ENCODE peak calls at places on chromosomes 16 and 17, in five cellular contexts. T, M, Y, I and J are unnamed samples.

GRCh38 chr17:29732613-29733012 is 109.9 kb upstream of the CORO6 start:
- DNase-seq in T (no peak), M (no peak), Y (no peak), I (no peak), J (no peak)

GRCh38 chr16:1812732-1813163 is 13.9 kb downstream of the HAGH start:
- DNase-seq in T (peak), M (peak), Y (peak), I (no peak), J (peak)

GRCh38 chr16:10090816-10091215 is 91.4 kb downstream of the GRIN2A start:
- DNase-seq in T (no peak), M (no peak), Y (no peak), I (no peak), J (peak)

GRCh38 chr17:63140255-63140654 is 174.2 kb downstream of the TANC2 start:
- DNase-seq in T (peak), M (no peak), Y (no peak), I (no peak), J (peak)

GRCh38 chr17:69268442-69269068 is 39.9 kb upstream of the ABCA10 start:
- DNase-seq in T (no peak), M (no peak), Y (no peak), I (no peak), J (no peak)

GRCh38 chr17:35337364-35337763 is 36.1 kb downstream of the SLFN11 start:
- DNase-seq in T (no peak), M (no peak), Y (no peak), I (no peak), J (no peak)

GRCh38 chr17:77741109-77741508 is 217.4 kb upstream of the TNRC6C start:
- DNase-seq in T (no peak), M (no peak), Y (no peak), I (no peak), J (no peak)

GRCh38 chr16:87325480-87325879 is 8.3 kb upstream of the C16orf95 start:
- DNase-seq in T (no peak), M (no peak), Y (peak), I (no peak), J (no peak)

GRCh38 chr17:61381537-61381936 is 18.1 kb upstream of the TBX2 start:
- DNase-seq in T (no peak), M (no peak), Y (no peak), I (peak), J (no peak)

GRCh38 chr16:87436225-87437172 is 44.4 kb downstream of the MAP1LC3B start:
- DNase-seq in T (peak), M (no peak), Y (no peak), I (peak), J (peak)

GRCh38 chr16:22386976-22387375 is 12.6 kb upstream of the CDR2 start:
- DNase-seq in T (no peak), M (no peak), Y (no peak), I (no peak), J (peak)

GRCh38 chr16:89572478-89573205 is 2.9 kb upstream of the CPNE7 start:
- DNase-seq in T (no peak), M (no peak), Y (no peak), I (no peak), J (no peak)

GRCh38 chr16:24257965-24258364 is 1.8 kb downstream of the CACNG3 start:
- DNase-seq in T (no peak), M (no peak), Y (no peak), I (no peak), J (no peak)

GRCh38 chr17:75811174-75811573 is 26.6 kb downstream of the UNK start:
- DNase-seq in T (no peak), M (no peak), Y (peak), I (peak), J (no peak)

GRCh38 chr17:75370288-75370687 is 35.2 kb downstream of the GRB2 start:
- DNase-seq in T (peak), M (peak), Y (no peak), I (no peak), J (no peak)

GRCh38 chr17:20127660-20128413 is 118.7 kb downstream of the SPECC1 start:
- DNase-seq in T (no peak), M (no peak), Y (no peak), I (no peak), J (no peak)

GRCh38 chr16:28491080-28491969 is 549 bp downstream of the CLN3 start:
- DNase-seq in T (peak), M (peak), Y (peak), I (no peak), J (peak)

GRCh38 chr17:35588196-35588920 is 1.2 kb downstream of the AP2B1 start:
- DNase-seq in T (no peak), M (no peak), Y (no peak), I (no peak), J (peak)

GRCh38 chr17:44071772-44072171 is 1.2 kb downstream of the G6PC3 start:
- DNase-seq in T (no peak), M (no peak), Y (peak), I (no peak), J (peak)

GRCh38 chr17:34626141-34626681 is 46.8 kb downstream of the TMEM132E start:
- DNase-seq in T (no peak), M (no peak), Y (peak), I (no peak), J (no peak)

GRCh38 chr16:9647981-9648701 is 534.1 kb downstream of the GRIN2A start:
- DNase-seq in T (peak), M (no peak), Y (no peak), I (no peak), J (peak)

GRCh38 chr17:7844292-7845154 is 10.3 kb upstream of the TMEM88 start:
- DNase-seq in T (peak), M (peak), Y (peak), I (peak), J (peak)

GRCh38 chr16:22977294-22977697 is 163.3 kb downstream of the HS3ST2 start:
- DNase-seq in T (no peak), M (no peak), Y (no peak), I (no peak), J (peak)

GRCh38 chr16:56640076-56640475 is 1.6 kb downstream of the MT1A start:
- DNase-seq in T (no peak), M (no peak), Y (no peak), I (no peak), J (no peak)

GRCh38 chr17:29384901-29385300 is 5.3 kb upstream of the TAOK1 start:
- DNase-seq in T (no peak), M (no peak), Y (no peak), I (no peak), J (no peak)

GRCh38 chr17:60077226-60077625 is 1.5 kb downstream of the HEATR6 start:
- DNase-seq in T (no peak), M (no peak), Y (no peak), I (no peak), J (no peak)

GRCh38 chr17:4934173-4934979 is 2.3 kb downstream of the GP1BA start:
- DNase-seq in T (no peak), M (peak), Y (no peak), I (no peak), J (peak)

GRCh38 chr17:50184057-50184456 is 17.4 kb downstream of the COL1A1 start:
- DNase-seq in T (no peak), M (no peak), Y (no peak), I (no peak), J (peak)

GRCh38 chr16:53456625-53457024 is 22.4 kb downstream of the RBL2 start:
- DNase-seq in T (no peak), M (no peak), Y (no peak), I (no peak), J (no peak)

GRCh38 chr16:65121870-65122723 is at the start of gene CDH11:
- DNase-seq in T (peak), M (peak), Y (peak), I (peak), J (peak)

GRCh38 chr16:54118846-54119245 is 167.7 kb downstream of the IRX3 start:
- DNase-seq in T (no peak), M (no peak), Y (no peak), I (no peak), J (peak)

GRCh38 chr16:3665508-3665907 is 11.0 kb downstream of the DNASE1 start:
- DNase-seq in T (no peak), M (no peak), Y (no peak), I (peak), J (no peak)

GRCh38 chr17:29884995-29885394 is 45.0 kb downstream of the SSH2 start:
- DNase-seq in T (no peak), M (no peak), Y (no peak), I (no peak), J (no peak)

GRCh38 chr16:1048442-1049112 is 24.0 kb upstream of the SSTR5 start:
- DNase-seq in T (no peak), M (peak), Y (no peak), I (no peak), J (peak)

GRCh38 chr16:672851-673250 is 2.6 kb upstream of the RHBDL1 start:
- DNase-seq in T (no peak), M (no peak), Y (no peak), I (no peak), J (no peak)

GRCh38 chr17:73820686-73821448 is 176.6 kb upstream of the SDK2 start:
- DNase-seq in T (no peak), M (no peak), Y (no peak), I (no peak), J (no peak)

GRCh38 chr16:79966226-79966625 is 365.7 kb upstream of the MAF start:
- DNase-seq in T (no peak), M (no peak), Y (no peak), I (no peak), J (no peak)

GRCh38 chr16:75794426-75794825 is 68.1 kb upstream of the CPHXL start:
- DNase-seq in T (no peak), M (no peak), Y (no peak), I (no peak), J (no peak)

DNA sequence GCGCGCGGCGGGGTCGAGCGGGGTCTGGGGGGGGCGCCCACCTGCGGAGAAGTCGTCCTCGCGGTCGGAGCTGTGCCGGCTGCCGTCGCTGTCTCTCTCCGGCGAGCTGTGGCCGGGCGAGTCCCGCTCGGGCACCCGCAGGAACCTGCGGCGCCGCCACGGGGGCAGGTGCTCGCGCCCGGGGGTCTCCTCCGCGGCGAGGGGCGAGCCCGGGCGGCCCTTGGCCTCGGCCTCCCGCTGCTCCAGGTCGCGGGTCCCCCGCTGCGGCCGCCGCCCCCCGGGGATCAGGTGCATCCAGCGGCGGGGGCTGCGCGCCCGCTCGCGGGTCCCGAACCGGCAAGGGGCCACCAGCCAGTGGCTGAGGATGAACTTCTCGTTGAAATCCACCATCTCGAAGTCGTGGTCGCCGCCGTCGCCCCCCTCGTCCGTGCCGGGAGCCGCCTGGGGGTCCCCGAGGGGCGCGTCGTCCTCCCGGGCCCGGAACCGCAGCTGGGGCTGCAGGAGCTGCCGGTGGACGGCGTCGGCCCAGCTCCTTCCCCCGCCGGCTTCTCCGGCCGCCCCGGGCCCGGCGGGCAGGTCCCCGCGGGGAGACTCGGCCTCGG is 41.4 kb upstream of the BHLHA9 start:
- DNase-seq in T (no peak), M (peak), Y (peak), I (peak), J (no peak)
- H3K4me3 ChIP-seq in T (no peak), M (peak), Y (peak), I (no peak), J (no peak)

GRCh38 chr17:38711792-38712571 is 6.9 kb downstream of the MLLT6 start:
- DNase-seq in T (no peak), M (no peak), Y (no peak), I (no peak), J (no peak)
- H3K4me3 ChIP-seq in T (no peak), M (no peak), Y (no peak), I (no peak), J (no peak)

DNA sequence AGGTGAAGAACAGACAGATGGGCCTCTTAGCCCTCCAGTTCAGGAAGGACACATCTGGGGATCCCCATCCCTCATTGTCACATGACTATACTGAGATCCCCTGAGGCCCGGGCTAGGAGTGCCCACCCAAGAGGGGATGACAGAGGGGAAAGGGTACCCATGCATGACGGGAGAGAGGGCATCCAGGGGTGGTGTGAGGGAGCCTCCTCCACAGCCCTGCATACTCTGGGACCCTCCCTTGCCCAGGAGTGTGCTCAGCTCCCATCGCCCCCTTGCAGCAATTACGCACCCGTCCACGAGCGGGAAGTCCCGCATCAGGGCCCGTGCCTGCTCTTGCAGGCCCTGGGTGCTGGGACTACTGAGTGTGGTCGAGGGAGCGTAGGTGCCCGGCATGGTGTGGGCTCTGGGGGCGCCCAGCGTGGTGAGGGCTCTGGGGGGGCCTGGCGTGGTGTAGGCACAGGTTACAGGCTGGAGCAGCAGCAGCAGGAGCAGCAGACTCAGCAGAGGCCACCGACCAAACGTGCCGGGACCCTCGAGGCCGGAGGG is 6.5 kb downstream of the DPEP2 start:
- DNase-seq in T (no peak), M (no peak), Y (no peak), I (no peak), J (no peak)
- H3K4me3 ChIP-seq in T (no peak), M (no peak), Y (peak), I (no peak), J (no peak)

GRCh38 chr16:17171250-17172143 is 299.3 kb downstream of the XYLT1 start:
- DNase-seq in T (no peak), M (no peak), Y (no peak), I (no peak), J (no peak)
- H3K4me3 ChIP-seq in T (no peak), M (no peak), Y (no peak), I (no peak), J (no peak)

DNA sequence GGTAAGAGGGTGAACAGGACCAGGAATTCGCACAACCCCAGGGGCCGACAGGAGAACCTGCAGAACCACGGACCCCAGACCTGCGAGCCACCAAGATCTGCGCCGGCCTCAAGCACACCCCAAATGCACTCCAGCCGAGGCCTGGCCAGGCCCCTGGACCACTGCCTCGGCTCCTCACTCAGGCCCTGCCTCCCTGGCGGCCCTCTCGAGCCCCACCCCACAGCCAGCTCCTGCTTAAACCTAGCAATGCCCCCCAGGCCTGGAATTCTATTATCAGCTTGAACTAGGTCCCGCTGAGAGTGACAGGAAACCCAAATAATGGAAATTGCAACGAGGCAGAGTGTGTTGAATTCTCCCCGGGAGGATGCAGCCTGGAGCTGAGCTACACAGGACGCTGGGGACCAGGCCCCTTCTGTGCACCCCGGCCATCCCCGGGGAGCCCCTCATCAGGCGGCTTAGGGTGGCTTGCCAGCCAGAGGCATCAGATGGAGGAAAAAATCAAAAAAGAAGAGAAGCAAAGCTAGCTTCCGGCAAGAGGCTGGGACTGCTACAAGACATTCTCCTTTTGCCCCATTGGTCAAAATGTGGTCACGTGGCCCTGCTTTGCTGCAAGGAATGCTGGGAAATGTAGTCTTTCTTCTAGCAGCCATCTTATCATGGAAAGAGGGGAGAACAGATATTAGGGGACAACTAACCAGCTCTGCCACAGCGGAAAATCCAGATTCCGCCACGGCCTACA is 2.4 kb upstream of the ENPP7 start:
- DNase-seq in T (peak), M (peak), Y (peak), I (peak), J (peak)
- H3K4me3 ChIP-seq in T (no peak), M (peak), Y (peak), I (peak), J (peak)

GRCh38 chr17:82839617-82840292 is at the start of gene ZNF750:
- DNase-seq in T (no peak), M (no peak), Y (no peak), I (peak), J (no peak)

GRCh38 chr17:82837586-82838320 is 2.1 kb downstream of the ZNF750 start:
- DNase-seq in T (no peak), M (no peak), Y (no peak), I (peak), J (no peak)

GRCh38 chr17:82840431-82840831 is 609 bp upstream of the ZNF750 start:
- DNase-seq in T (no peak), M (no peak), Y (no peak), I (peak), J (no peak)

GRCh38 chr17:82836823-82837357 is 2.9 kb downstream of the ZNF750 start:
- DNase-seq in T (no peak), M (no peak), Y (peak), I (no peak), J (no peak)

GRCh38 chr17:82838386-82839063 is 1.3 kb downstream of the ZNF750 start:
- DNase-seq in T (peak), M (peak), Y (peak), I (peak), J (peak)
- H3K4me3 ChIP-seq in T (no peak), M (no peak), Y (peak), I (no peak), J (no peak)

DNA sequence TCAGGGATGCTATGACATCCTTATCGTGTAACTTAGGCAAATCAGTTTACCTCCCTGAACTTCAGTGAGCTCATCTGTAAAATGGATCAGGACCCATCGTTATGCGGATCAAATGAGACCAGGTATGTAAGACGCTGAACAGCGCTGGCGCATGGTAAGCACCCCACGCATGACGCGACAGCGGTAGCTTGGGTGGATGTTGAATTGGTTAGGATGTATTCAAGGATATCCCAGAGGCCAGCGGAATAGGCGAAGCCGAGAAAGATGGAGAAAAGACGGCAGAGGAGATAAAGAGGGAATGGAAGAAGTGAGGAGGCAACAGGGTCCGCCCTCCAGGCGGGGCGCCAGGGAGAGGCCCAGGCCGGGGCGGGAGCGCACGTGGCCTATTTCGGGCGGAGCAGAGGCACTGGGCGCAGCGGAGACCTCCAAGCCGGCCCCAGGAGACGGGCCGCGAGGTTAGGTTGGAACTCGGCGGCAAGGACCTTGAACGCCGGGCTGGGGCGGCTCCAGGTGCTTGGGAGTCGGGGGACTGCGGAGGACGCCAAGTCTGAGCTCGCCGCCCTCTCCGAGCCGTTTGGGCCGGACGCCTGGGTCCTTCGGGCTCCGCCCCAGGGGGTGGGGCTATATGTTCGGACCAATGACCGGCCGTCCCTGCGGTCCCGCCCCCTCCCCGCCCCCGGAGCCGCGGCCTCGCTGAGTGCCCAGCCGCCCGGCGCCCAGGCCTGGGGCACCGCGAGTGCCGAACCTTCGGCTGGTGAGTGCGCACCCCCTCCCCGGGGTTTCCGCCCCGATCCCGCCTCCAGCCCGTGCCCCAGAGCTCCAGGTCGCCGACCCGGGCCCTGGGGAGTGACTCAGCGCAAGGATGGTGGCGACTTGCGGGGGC is at the start of gene ZNF771:
- DNase-seq in T (peak), M (peak), Y (peak), I (peak), J (peak)
- H3K4me3 ChIP-seq in T (peak), M (peak), Y (peak), I (peak), J (peak)

GRCh38 chr17:72222571-72222970 is 101.8 kb downstream of the SOX9 start:
- DNase-seq in T (no peak), M (no peak), Y (no peak), I (no peak), J (no peak)

GRCh38 chr17:72223816-72224215 is 103.0 kb downstream of the SOX9 start:
- DNase-seq in T (no peak), M (no peak), Y (no peak), I (no peak), J (no peak)

GRCh38 chr17:72219824-72220473 is 99.1 kb downstream of the SOX9 start:
- DNase-seq in T (no peak), M (no peak), Y (no peak), I (no peak), J (no peak)

GRCh38 chr17:72222971-72223370 is 102.2 kb downstream of the SOX9 start:
- DNase-seq in T (no peak), M (no peak), Y (no peak), I (no peak), J (no peak)

GRCh38 chr17:72219136-72219823 is 98.5 kb downstream of the SOX9 start:
- DNase-seq in T (no peak), M (no peak), Y (no peak), I (no peak), J (no peak)
- H3K4me3 ChIP-seq in T (no peak), M (no peak), Y (no peak), I (no peak), J (no peak)